ENCODE peak calls at places on chromosome 14, in eight cellular contexts. X is CD8-positive, alpha-beta T cell; R is left colon; N is effector memory CD4-positive, alpha-beta T cell; H is aorta; Y is BE2C; G is ELR; W is progenitor cell of endocrine pancreas. V is an unnamed sample.

GRCh38 chr14:88935083-88935482 is 110.6 kb downstream of the TTC8 start:
- DNase-seq in R (no peak), G (no peak), H (no peak), X (no peak), N (no peak), Y (no peak), W (no peak), V (no peak)

GRCh38 chr14:59126714-59127436 is 61.6 kb upstream of the DAAM1 start:
- DNase-seq in Y (peak), H (no peak), W (no peak), N (no peak), G (peak), R (no peak), X (no peak), V (no peak)

GRCh38 chr14:73283592-73284379 is 46.5 kb downstream of the PAPLN start:
- DNase-seq in W (no peak), G (peak), H (no peak), Y (no peak), X (no peak), N (no peak), R (no peak), V (no peak)

GRCh38 chr14:89773644-89774316 is 180.8 kb downstream of the EFCAB11 start:
- DNase-seq in R (peak), N (peak), W (peak), X (peak), Y (peak), G (peak), H (peak), V (peak)

GRCh38 chr14:91281346-91281745 is 36.8 kb upstream of the GPR68 start:
- DNase-seq in N (no peak), Y (no peak), G (peak), R (no peak), X (no peak), H (peak), W (no peak), V (no peak)

GRCh38 chr14:25150934-25151790 is 101.2 kb upstream of the STXBP6 start:
- DNase-seq in G (peak), N (no peak), R (no peak), X (no peak), Y (no peak), W (no peak), H (no peak), V (no peak)

GRCh38 chr14:52142504-52142903 is 73.6 kb upstream of the NID2 start:
- DNase-seq in X (no peak), W (no peak), Y (no peak), G (no peak), N (no peak), R (no peak), H (no peak), V (no peak)

GRCh38 chr14:33850826-33851225 is 100.0 kb downstream of the EGLN3 start:
- DNase-seq in R (no peak), N (no peak), X (no peak), G (no peak), H (no peak), Y (no peak), W (no peak), V (no peak)

GRCh38 chr14:36438883-36439282 is 81.1 kb downstream of the NKX2-1 start:
- DNase-seq in X (no peak), N (no peak), Y (no peak), G (no peak), W (no peak), H (no peak), R (no peak), V (no peak)

GRCh38 chr14:39957290-39957689 is 525.1 kb upstream of the FBXO33 start:
- DNase-seq in Y (no peak), G (no peak), N (no peak), W (no peak), H (no peak), R (no peak), X (no peak), V (no peak)

GRCh38 chr14:29805415-29806123 is 122.1 kb downstream of the PRKD1 start:
- DNase-seq in R (no peak), N (no peak), G (peak), W (no peak), H (peak), Y (no peak), X (no peak), V (no peak)